ENCODE peak calls at places on chromosomes 16 and 17, in six cellular contexts. One of them, this sample, is unnamed.

GRCh38 chr16:24013054-24013636 is 177.4 kb downstream of the PRKCB start:
- DNase-seq in NCI-H1694 treated with DMSO at 0.1 percent for 48 hours: no peak
- DNase-seq in activated CD4-positive, alpha-beta T cell treated with anti-CD3 and anti-CD28 coated beads, Interleukin-2, amount 50 U/mL, for 1 hour: no peak
- DNase-seq in AG20443: no peak
- DNase-seq in psoas muscle: no peak
- DNase-seq in substantia nigra: no peak
- DNase-seq in this sample: no peak

GRCh38 chr17:47649972-47650524 is 329 bp downstream of the KPNB1 start:
- DNase-seq in psoas muscle: no peak
- DNase-seq in activated CD4-positive, alpha-beta T cell treated with anti-CD3 and anti-CD28 coated beads, Interleukin-2, amount 50 U/mL, for 1 hour: no peak
- DNase-seq in NCI-H1694 treated with DMSO at 0.1 percent for 48 hours: peak
- DNase-seq in AG20443: no peak
- DNase-seq in substantia nigra: no peak
- DNase-seq in this sample: peak

GRCh38 chr17:50397919-50398285 is 579 bp upstream of the LRRC59 start:
- DNase-seq in NCI-H1694 treated with DMSO at 0.1 percent for 48 hours: no peak
- DNase-seq in psoas muscle: no peak
- DNase-seq in AG20443: no peak
- DNase-seq in substantia nigra: no peak
- DNase-seq in activated CD4-positive, alpha-beta T cell treated with anti-CD3 and anti-CD28 coated beads, Interleukin-2, amount 50 U/mL, for 1 hour: no peak
- DNase-seq in this sample: no peak

GRCh38 chr16:7182510-7183109 is 150.0 kb upstream of the RBFOX1 start:
- DNase-seq in activated CD4-positive, alpha-beta T cell treated with anti-CD3 and anti-CD28 coated beads, Interleukin-2, amount 50 U/mL, for 1 hour: no peak
- DNase-seq in psoas muscle: no peak
- DNase-seq in AG20443: no peak
- DNase-seq in substantia nigra: no peak
- DNase-seq in NCI-H1694 treated with DMSO at 0.1 percent for 48 hours: no peak
- DNase-seq in this sample: no peak

GRCh38 chr16:24246911-24247607 is 9.1 kb upstream of the CACNG3 start:
- DNase-seq in substantia nigra: no peak
- DNase-seq in AG20443: no peak
- DNase-seq in NCI-H1694 treated with DMSO at 0.1 percent for 48 hours: no peak
- DNase-seq in activated CD4-positive, alpha-beta T cell treated with anti-CD3 and anti-CD28 coated beads, Interleukin-2, amount 50 U/mL, for 1 hour: no peak
- DNase-seq in psoas muscle: no peak
- DNase-seq in this sample: no peak

GRCh38 chr16:50246299-50247122 is 19.8 kb upstream of the ADCY7 start:
- DNase-seq in NCI-H1694 treated with DMSO at 0.1 percent for 48 hours: peak
- DNase-seq in substantia nigra: no peak
- DNase-seq in psoas muscle: no peak
- DNase-seq in AG20443: no peak
- DNase-seq in activated CD4-positive, alpha-beta T cell treated with anti-CD3 and anti-CD28 coated beads, Interleukin-2, amount 50 U/mL, for 1 hour: no peak
- DNase-seq in this sample: no peak

GRCh38 chr17:46832945-46833839 is 14.7 kb upstream of the WNT3 start:
- DNase-seq in psoas muscle: no peak
- DNase-seq in substantia nigra: no peak
- DNase-seq in NCI-H1694 treated with DMSO at 0.1 percent for 48 hours: no peak
- DNase-seq in activated CD4-positive, alpha-beta T cell treated with anti-CD3 and anti-CD28 coated beads, Interleukin-2, amount 50 U/mL, for 1 hour: no peak
- DNase-seq in AG20443: peak
- DNase-seq in this sample: peak

GRCh38 chr17:38550661-38551060 is 55.1 kb downstream of the SRCIN1 start:
- DNase-seq in NCI-H1694 treated with DMSO at 0.1 percent for 48 hours: no peak
- DNase-seq in AG20443: peak
- DNase-seq in psoas muscle: peak
- DNase-seq in activated CD4-positive, alpha-beta T cell treated with anti-CD3 and anti-CD28 coated beads, Interleukin-2, amount 50 U/mL, for 1 hour: no peak
- DNase-seq in substantia nigra: peak
- DNase-seq in this sample: no peak

GRCh38 chr17:7224661-7225111 is 4.9 kb downstream of the ACADVL start:
- DNase-seq in NCI-H1694 treated with DMSO at 0.1 percent for 48 hours: no peak
- DNase-seq in psoas muscle: peak
- DNase-seq in AG20443: no peak
- DNase-seq in substantia nigra: no peak
- DNase-seq in activated CD4-positive, alpha-beta T cell treated with anti-CD3 and anti-CD28 coated beads, Interleukin-2, amount 50 U/mL, for 1 hour: no peak
- DNase-seq in this sample: no peak

GRCh38 chr16:24683847-24684493 is 45.5 kb upstream of the TNRC6A start:
- DNase-seq in psoas muscle: no peak
- DNase-seq in NCI-H1694 treated with DMSO at 0.1 percent for 48 hours: no peak
- DNase-seq in activated CD4-positive, alpha-beta T cell treated with anti-CD3 and anti-CD28 coated beads, Interleukin-2, amount 50 U/mL, for 1 hour: no peak
- DNase-seq in substantia nigra: no peak
- DNase-seq in AG20443: no peak
- DNase-seq in this sample: no peak

GRCh38 chr17:41048441-41048840 is 1.3 kb upstream of the KRTAP2-1 start:
- DNase-seq in substantia nigra: no peak
- DNase-seq in psoas muscle: no peak
- DNase-seq in activated CD4-positive, alpha-beta T cell treated with anti-CD3 and anti-CD28 coated beads, Interleukin-2, amount 50 U/mL, for 1 hour: no peak
- DNase-seq in NCI-H1694 treated with DMSO at 0.1 percent for 48 hours: no peak
- DNase-seq in AG20443: peak
- DNase-seq in this sample: no peak

GRCh38 chr17:34161600-34161999 is 93.5 kb upstream of the CCL2 start:
- DNase-seq in NCI-H1694 treated with DMSO at 0.1 percent for 48 hours: no peak
- DNase-seq in psoas muscle: no peak
- DNase-seq in substantia nigra: no peak
- DNase-seq in AG20443: no peak
- DNase-seq in activated CD4-positive, alpha-beta T cell treated with anti-CD3 and anti-CD28 coated beads, Interleukin-2, amount 50 U/mL, for 1 hour: no peak
- DNase-seq in this sample: no peak

GRCh38 chr17:51164911-51165679 is 1.1 kb upstream of the NME2 start:
- DNase-seq in activated CD4-positive, alpha-beta T cell treated with anti-CD3 and anti-CD28 coated beads, Interleukin-2, amount 50 U/mL, for 1 hour: no peak
- DNase-seq in NCI-H1694 treated with DMSO at 0.1 percent for 48 hours: no peak
- DNase-seq in AG20443: no peak
- DNase-seq in substantia nigra: no peak
- DNase-seq in psoas muscle: no peak
- DNase-seq in this sample: no peak

GRCh38 chr17:18377437-18378204 is at the start of gene EVPLL:
- DNase-seq in psoas muscle: no peak
- DNase-seq in AG20443: no peak
- DNase-seq in activated CD4-positive, alpha-beta T cell treated with anti-CD3 and anti-CD28 coated beads, Interleukin-2, amount 50 U/mL, for 1 hour: no peak
- DNase-seq in NCI-H1694 treated with DMSO at 0.1 percent for 48 hours: peak
- DNase-seq in substantia nigra: no peak
- DNase-seq in this sample: no peak

This sample was measured in nucleus accumbens.